ENCODE peak calls at places on chromosomes 11 and 22, in four cellular contexts. One of them, this sample, is unnamed.

GRCh38 chr11:120336641-120337132 is 474 bp downstream of the ARHGEF12 start:
- DNase-seq in PC-9: no peak
- DNase-seq in fibroblast of lung: peak
- DNase-seq in endothelial cell of umbilical vein: peak
- DNase-seq in this sample: no peak

GRCh38 chr11:65899356-65900124 is 648 bp downstream of the FOSL1 start:
- DNase-seq in endothelial cell of umbilical vein: peak
- DNase-seq in PC-9: peak
- DNase-seq in fibroblast of lung: peak
- DNase-seq in this sample: peak

GRCh38 chr11:91219501-91219900 is 996.7 kb upstream of the CHORDC1 start:
- DNase-seq in fibroblast of lung: peak
- DNase-seq in PC-9: no peak
- DNase-seq in endothelial cell of umbilical vein: no peak
- DNase-seq in this sample: peak

GRCh38 chr11:17414992-17415391 is 26.5 kb upstream of the KCNJ11 start:
- DNase-seq in endothelial cell of umbilical vein: no peak
- DNase-seq in fibroblast of lung: no peak
- DNase-seq in PC-9: no peak
- DNase-seq in this sample: no peak

GRCh38 chr11:131284041-131284440 is 86.4 kb upstream of the NTM start:
- DNase-seq in fibroblast of lung: no peak
- DNase-seq in endothelial cell of umbilical vein: no peak
- DNase-seq in PC-9: no peak
- DNase-seq in this sample: no peak

GRCh38 chr22:29954203-29954855 is 71.4 kb downstream of the MTMR3 start:
- DNase-seq in fibroblast of lung: peak
- DNase-seq in PC-9: no peak
- DNase-seq in endothelial cell of umbilical vein: no peak
- DNase-seq in this sample: peak

GRCh38 chr11:10590516-10590915 is 22.1 kb upstream of the LYVE1 start:
- DNase-seq in PC-9: no peak
- DNase-seq in fibroblast of lung: no peak
- DNase-seq in endothelial cell of umbilical vein: no peak
- DNase-seq in this sample: no peak

GRCh38 chr11:33065445-33066178 is 26.2 kb downstream of the TCP11L1 start:
- DNase-seq in PC-9: no peak
- DNase-seq in fibroblast of lung: peak
- DNase-seq in endothelial cell of umbilical vein: peak
- DNase-seq in this sample: peak

GRCh38 chr11:8066911-8067455 is 14.0 kb upstream of the TUB start:
- DNase-seq in PC-9: no peak
- DNase-seq in endothelial cell of umbilical vein: no peak
- DNase-seq in fibroblast of lung: peak
- DNase-seq in this sample: no peak

GRCh38 chr11:125155100-125155444 is 9.5 kb upstream of the PKNOX2 start:
- DNase-seq in fibroblast of lung: no peak
- DNase-seq in endothelial cell of umbilical vein: no peak
- DNase-seq in PC-9: no peak
- DNase-seq in this sample: no peak

GRCh38 chr11:44229664-44230063 is 80.3 kb downstream of the ALX4 start:
- DNase-seq in fibroblast of lung: peak
- DNase-seq in endothelial cell of umbilical vein: no peak
- DNase-seq in PC-9: no peak
- DNase-seq in this sample: peak

GRCh38 chr22:42964994-42965699 is 49.8 kb downstream of the PACSIN2 start:
- DNase-seq in PC-9: peak
- DNase-seq in fibroblast of lung: no peak
- DNase-seq in endothelial cell of umbilical vein: no peak
- DNase-seq in this sample: no peak

GRCh38 chr11:122002926-122003325 is 113.1 kb downstream of the BLID start:
- DNase-seq in PC-9: no peak
- DNase-seq in fibroblast of lung: no peak
- DNase-seq in endothelial cell of umbilical vein: no peak
- DNase-seq in this sample: no peak

GRCh38 chr22:42745118-42745517 is 24.4 kb upstream of the A4GALT start:
- DNase-seq in PC-9: peak
- DNase-seq in endothelial cell of umbilical vein: peak
- DNase-seq in fibroblast of lung: peak
- DNase-seq in this sample: peak

GRCh38 chr11:10514210-10514609 is 26.8 kb downstream of the RNF141 start:
- DNase-seq in PC-9: no peak
- DNase-seq in fibroblast of lung: no peak
- DNase-seq in endothelial cell of umbilical vein: peak
- DNase-seq in this sample: no peak

GRCh38 chr22:23686416-23687024 is 4.3 kb upstream of the RGL4 start:
- DNase-seq in PC-9: no peak
- DNase-seq in fibroblast of lung: no peak
- DNase-seq in endothelial cell of umbilical vein: no peak
- DNase-seq in this sample: no peak

GRCh38 chr22:35357883-35358621 is 22.8 kb upstream of the HMOX1 start:
- DNase-seq in fibroblast of lung: peak
- DNase-seq in endothelial cell of umbilical vein: no peak
- DNase-seq in PC-9: peak
- DNase-seq in this sample: peak

GRCh38 chr11:87926250-87926970 is 248.8 kb downstream of the RAB38 start:
- DNase-seq in endothelial cell of umbilical vein: no peak
- DNase-seq in PC-9: peak
- DNase-seq in fibroblast of lung: peak
- DNase-seq in this sample: peak

GRCh38 chr11:65555693-65556231 is 2.4 kb downstream of the LTBP3 start:
- DNase-seq in PC-9: peak
- DNase-seq in fibroblast of lung: peak
- DNase-seq in endothelial cell of umbilical vein: peak
- DNase-seq in this sample: peak

GRCh38 chr22:32531955-32532818 is 57.6 kb downstream of the FBXO7 start:
- DNase-seq in PC-9: no peak
- DNase-seq in endothelial cell of umbilical vein: peak
- DNase-seq in fibroblast of lung: peak
- DNase-seq in this sample: peak

GRCh38 chr11:116994195-116994594 is 104.0 kb downstream of the SIK3 start:
- DNase-seq in fibroblast of lung: no peak
- DNase-seq in PC-9: no peak
- DNase-seq in endothelial cell of umbilical vein: no peak
- DNase-seq in this sample: no peak

GRCh38 chr11:56932572-56933235 is 56.0 kb upstream of the OR5AK2 start:
- DNase-seq in PC-9: peak
- DNase-seq in fibroblast of lung: peak
- DNase-seq in endothelial cell of umbilical vein: no peak
- DNase-seq in this sample: peak

GRCh38 chr11:910044-910588 is 494 bp downstream of the CHID1 start:
- DNase-seq in endothelial cell of umbilical vein: no peak
- DNase-seq in PC-9: no peak
- DNase-seq in fibroblast of lung: peak
- DNase-seq in this sample: no peak

GRCh38 chr11:46342237-46342636 is 5.0 kb upstream of the DGKZ start:
- DNase-seq in endothelial cell of umbilical vein: peak
- DNase-seq in fibroblast of lung: no peak
- DNase-seq in PC-9: no peak
- DNase-seq in this sample: no peak

GRCh38 chr22:22181515-22181959 is 63.0 kb upstream of the VPREB1 start:
- DNase-seq in endothelial cell of umbilical vein: no peak
- DNase-seq in PC-9: no peak
- DNase-seq in fibroblast of lung: no peak
- DNase-seq in this sample: no peak

GRCh38 chr11:870127-870413 is 27.4 kb downstream of the TSPAN4 start:
- DNase-seq in PC-9: no peak
- DNase-seq in fibroblast of lung: no peak
- DNase-seq in endothelial cell of umbilical vein: no peak
- DNase-seq in this sample: no peak

GRCh38 chr11:16082532-16083055 is 273.8 kb downstream of the SOX6 start:
- DNase-seq in endothelial cell of umbilical vein: peak
- DNase-seq in PC-9: no peak
- DNase-seq in fibroblast of lung: no peak
- DNase-seq in this sample: no peak

GRCh38 chr22:35150163-35151107 is 84.5 kb downstream of the ISX start:
- DNase-seq in endothelial cell of umbilical vein: peak
- DNase-seq in PC-9: no peak
- DNase-seq in fibroblast of lung: peak
- DNase-seq in this sample: peak

GRCh38 chr11:60193687-60194433 is 11.0 kb upstream of the MS4A6A start:
- DNase-seq in PC-9: peak
- DNase-seq in fibroblast of lung: peak
- DNase-seq in endothelial cell of umbilical vein: peak
- DNase-seq in this sample: peak

GRCh38 chr22:22913989-22914388 is 26.4 kb downstream of the IGLL5 start:
- DNase-seq in PC-9: no peak
- DNase-seq in endothelial cell of umbilical vein: no peak
- DNase-seq in fibroblast of lung: no peak
- DNase-seq in this sample: no peak

GRCh38 chr11:77501748-77502147 is 27.9 kb upstream of the PAK1 start:
- DNase-seq in fibroblast of lung: no peak
- DNase-seq in PC-9: no peak
- DNase-seq in endothelial cell of umbilical vein: no peak
- DNase-seq in this sample: no peak

GRCh38 chr11:67304511-67305113 is 1.3 kb downstream of the SSH3 start:
- DNase-seq in fibroblast of lung: no peak
- DNase-seq in endothelial cell of umbilical vein: no peak
- DNase-seq in PC-9: no peak
- DNase-seq in this sample: no peak

GRCh38 chr11:8867035-8867434 is 44.0 kb upstream of the AKIP1 start:
- DNase-seq in endothelial cell of umbilical vein: no peak
- DNase-seq in fibroblast of lung: peak
- DNase-seq in PC-9: peak
- DNase-seq in this sample: peak

GRCh38 chr22:31248138-31248745 is 36.1 kb downstream of the LIMK2 start:
- DNase-seq in PC-9: peak
- DNase-seq in fibroblast of lung: peak
- DNase-seq in endothelial cell of umbilical vein: peak
- DNase-seq in this sample: peak

GRCh38 chr11:119615879-119616190 is 113.2 kb downstream of the NECTIN1 start:
- DNase-seq in PC-9: no peak
- DNase-seq in fibroblast of lung: no peak
- DNase-seq in endothelial cell of umbilical vein: no peak
- DNase-seq in this sample: no peak

GRCh38 chr22:30420401-30421178 is 5.0 kb upstream of the MTFP1 start:
- DNase-seq in fibroblast of lung: peak
- DNase-seq in PC-9: peak
- DNase-seq in endothelial cell of umbilical vein: peak
- DNase-seq in this sample: peak

GRCh38 chr22:23823331-23823791 is 15.4 kb downstream of the DERL3 start:
- DNase-seq in fibroblast of lung: peak
- DNase-seq in endothelial cell of umbilical vein: no peak
- DNase-seq in PC-9: no peak
- DNase-seq in this sample: peak

DNA sequence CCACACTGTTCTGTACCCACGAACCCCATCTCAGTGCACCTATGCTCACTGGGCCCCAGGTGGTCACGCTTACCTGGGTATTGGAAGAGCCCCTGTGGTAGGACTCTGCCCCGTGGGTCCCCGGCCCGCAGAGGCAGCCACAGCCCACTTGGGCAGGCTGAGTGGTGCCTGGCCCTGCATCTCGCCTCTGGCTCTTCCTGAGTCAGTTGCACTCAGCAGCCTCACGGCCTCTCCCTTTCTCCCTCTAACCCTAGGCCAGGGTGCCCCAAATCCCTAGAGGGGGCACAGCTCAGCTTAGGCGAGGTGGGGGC is 9.7 kb downstream of the CRELD2 start:
- DNase-seq in fibroblast of lung: no peak
- DNase-seq in PC-9: no peak
- DNase-seq in endothelial cell of umbilical vein: no peak
- DNase-seq in this sample: no peak
- H3K27ac ChIP-seq in fibroblast of lung: no peak
- H3K27ac ChIP-seq in PC-9: no peak
- H3K27ac ChIP-seq in endothelial cell of umbilical vein: no peak
- H3K27ac ChIP-seq in this sample: no peak

GRCh38 chr11:110133182-110133581 is 40.0 kb downstream of the ZC3H12C start:
- DNase-seq in PC-9: no peak
- DNase-seq in fibroblast of lung: no peak
- DNase-seq in endothelial cell of umbilical vein: no peak
- DNase-seq in this sample: no peak
- H3K4me3 ChIP-seq in PC-9: no peak
- H3K4me3 ChIP-seq in fibroblast of lung: no peak
- H3K4me3 ChIP-seq in endothelial cell of umbilical vein: no peak
- H3K4me3 ChIP-seq in this sample: no peak

GRCh38 chr11:69819541-69820070 is 390 bp upstream of the FGF3 start:
- DNase-seq in endothelial cell of umbilical vein: no peak
- DNase-seq in PC-9: no peak
- DNase-seq in fibroblast of lung: no peak
- DNase-seq in this sample: no peak
- TF ChIP-seq EZH2 in endothelial cell of umbilical vein: no peak
- TF ChIP-seq EZH2 in PC-9: no peak
- TF ChIP-seq EZH2 in fibroblast of lung: no peak
- TF ChIP-seq EZH2 in this sample: no peak

GRCh38 chr11:123260511-123261211 is 65.6 kb upstream of the CLMP start:
- DNase-seq in endothelial cell of umbilical vein: no peak
- DNase-seq in PC-9: no peak
- DNase-seq in fibroblast of lung: no peak
- DNase-seq in this sample: no peak
- H3K27ac ChIP-seq in endothelial cell of umbilical vein: no peak
- H3K27ac ChIP-seq in PC-9: no peak
- H3K27ac ChIP-seq in fibroblast of lung: no peak
- H3K27ac ChIP-seq in this sample: no peak

GRCh38 chr11:126479178-126479930 is 123.9 kb downstream of the ST3GAL4 start:
- DNase-seq in fibroblast of lung: no peak
- DNase-seq in PC-9: no peak
- DNase-seq in endothelial cell of umbilical vein: no peak
- DNase-seq in this sample: no peak

GRCh38 chr11:126476977-126477376 is 121.5 kb downstream of the ST3GAL4 start:
- DNase-seq in PC-9: no peak
- DNase-seq in fibroblast of lung: no peak
- DNase-seq in endothelial cell of umbilical vein: no peak
- DNase-seq in this sample: no peak

GRCh38 chr11:126476256-126476970 is 120.9 kb downstream of the ST3GAL4 start:
- DNase-seq in PC-9: no peak
- DNase-seq in fibroblast of lung: no peak
- DNase-seq in endothelial cell of umbilical vein: no peak
- DNase-seq in this sample: no peak

GRCh38 chr11:126478466-126478865 is 123.0 kb downstream of the ST3GAL4 start:
- DNase-seq in endothelial cell of umbilical vein: no peak
- DNase-seq in PC-9: no peak
- DNase-seq in fibroblast of lung: no peak
- DNase-seq in this sample: no peak

DNA sequence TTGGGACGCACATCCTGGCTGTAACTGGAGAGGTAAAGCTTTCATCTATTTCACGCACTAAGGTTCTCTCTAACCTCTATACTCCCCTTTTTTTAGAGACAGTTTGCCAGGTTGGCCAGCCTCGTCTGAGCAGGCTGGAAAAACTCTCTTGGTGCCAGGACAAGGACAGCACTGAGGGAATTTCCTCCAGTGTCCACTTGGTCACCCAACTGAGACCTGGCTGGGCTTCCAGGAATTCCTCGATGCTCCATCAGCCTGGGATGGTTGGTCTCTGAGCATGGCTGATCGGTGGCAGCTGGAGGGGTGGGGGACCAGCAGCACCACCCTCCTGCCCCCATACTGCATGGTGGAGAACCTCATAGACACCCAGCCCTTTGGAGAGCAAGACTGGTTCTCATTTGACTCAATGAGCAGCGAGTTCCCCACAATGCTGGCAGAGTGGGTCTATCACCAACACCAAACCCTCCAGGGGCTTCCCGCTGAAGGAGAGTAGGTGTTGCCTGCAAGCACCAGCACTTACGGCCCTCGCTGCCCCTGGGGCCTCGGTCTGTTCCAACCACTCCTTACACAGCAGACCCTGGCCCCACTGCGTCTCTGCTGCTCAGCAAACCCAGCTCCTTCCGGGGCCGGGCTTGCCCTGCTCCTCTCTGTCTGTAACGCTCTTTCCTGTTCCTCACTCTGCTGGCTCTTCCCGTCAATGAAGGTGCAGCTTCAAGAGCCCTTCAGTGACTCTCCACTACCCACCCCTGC is 122.2 kb downstream of the ST3GAL4 start:
- DNase-seq in endothelial cell of umbilical vein: no peak
- DNase-seq in PC-9: no peak
- DNase-seq in fibroblast of lung: no peak
- DNase-seq in this sample: no peak
- H3K4me3 ChIP-seq in endothelial cell of umbilical vein: no peak
- H3K4me3 ChIP-seq in PC-9: no peak
- H3K4me3 ChIP-seq in fibroblast of lung: no peak
- H3K4me3 ChIP-seq in this sample: no peak

This sample was measured in astrocyte.